ENCODE peak calls at places on chromosomes 13 and 19, in eight cellular contexts. Z is NCI-H2029 treated with DMSO at 0.1 percent for 48 hours; K is H9; Y is stomach; H is left colon; O is stimulated activated CD4-positive, alpha-beta T cell treated with anti-CD3 and anti-CD28 coated beads, Interleukin-15, amount 100 ng/mL, for 24 hours; L is activated T-helper 9 cell treated with anti-CD3 and anti-CD28 coated beads, Interleukin-2, amount 50 U/mL, for 16 hours; J is RWPE1. M is an unnamed sample.

GRCh38 chr19:49567722-49568454 is 12.5 kb downstream of the NOSIP start:
- DNase-seq in J (no peak), L (peak), H (peak), Y (no peak), O (peak), Z (no peak), K (no peak), M (no peak)

GRCh38 chr13:77691871-77692270 is 5.6 kb upstream of the SLAIN1 start:
- DNase-seq in J (no peak), H (no peak), Z (no peak), L (no peak), Y (no peak), K (no peak), O (no peak), M (no peak)

GRCh38 chr13:19185086-19185864 is 3.7 kb upstream of the TUBA3C start:
- DNase-seq in L (no peak), Z (no peak), Y (no peak), O (no peak), K (no peak), J (no peak), H (no peak), M (no peak)

GRCh38 chr19:49870309-49870901 is 3.0 kb upstream of the PNKP start:
- DNase-seq in O (no peak), L (no peak), Y (no peak), J (no peak), H (no peak), K (no peak), Z (no peak), M (peak)

GRCh38 chr19:32407004-32407992 is 1.7 kb downstream of the DPY19L3 start:
- DNase-seq in J (peak), H (no peak), Z (peak), O (no peak), L (no peak), Y (peak), K (no peak), M (peak)

GRCh38 chr13:64912141-64912540 is 2318.0 kb downstream of the PCDH9 start:
- DNase-seq in O (no peak), Z (no peak), Y (no peak), J (peak), H (no peak), K (no peak), L (no peak), M (no peak)

GRCh38 chr13:31050486-31051400 is 111.0 kb downstream of the HSPH1 start:
- DNase-seq in Z (no peak), J (no peak), K (no peak), L (no peak), H (no peak), O (no peak), Y (no peak), M (no peak)

GRCh38 chr13:81409284-81409683 is 1068.4 kb upstream of the SPRY2 start:
- DNase-seq in L (no peak), K (no peak), O (no peak), J (no peak), Y (no peak), H (no peak), Z (no peak), M (no peak)

GRCh38 chr13:39531646-39532045 is 71.3 kb downstream of the LHFPL6 start:
- DNase-seq in J (no peak), L (no peak), Y (no peak), Z (no peak), H (no peak), K (no peak), O (no peak), M (no peak)

GRCh38 chr13:106565127-106565775 is 2.7 kb downstream of the ARGLU1 start:
- DNase-seq in H (no peak), J (no peak), K (no peak), Y (no peak), L (no peak), Z (no peak), O (no peak), M (no peak)

GRCh38 chr13:21034602-21035190 is 26.7 kb downstream of the LATS2 start:
- DNase-seq in H (no peak), Z (no peak), J (no peak), K (peak), O (no peak), L (no peak), Y (no peak), M (no peak)

GRCh38 chr13:27035892-27036235 is 135.7 kb downstream of the USP12 start:
- DNase-seq in L (no peak), H (no peak), K (peak), O (no peak), Z (no peak), Y (no peak), J (peak), M (no peak)

GRCh38 chr19:49801966-49802661 is 11.0 kb downstream of the FUZ start:
- DNase-seq in Y (peak), J (no peak), Z (peak), K (peak), O (no peak), H (peak), L (no peak), M (peak)

GRCh38 chr13:72808917-72809500 is 27.1 kb downstream of the PIBF1 start:
- DNase-seq in H (no peak), O (no peak), K (no peak), L (no peak), J (peak), Y (no peak), Z (no peak), M (no peak)

GRCh38 chr13:102402292-102402691 is 444 bp upstream of the FGF14 start:
- DNase-seq in O (peak), L (peak), Z (no peak), J (no peak), Y (no peak), H (no peak), K (peak), M (peak)

GRCh38 chr13:40228486-40228885 is 438.0 kb downstream of the FOXO1 start:
- DNase-seq in J (no peak), Z (no peak), H (no peak), O (no peak), L (no peak), K (no peak), Y (no peak), M (peak)

GRCh38 chr13:46668302-46668720 is 115.3 kb downstream of the LRCH1 start:
- DNase-seq in L (no peak), K (no peak), Y (no peak), J (peak), H (peak), Z (no peak), O (peak), M (peak)

GRCh38 chr19:49488046-49488862 is 846 bp downstream of the RPL13A start:
- DNase-seq in K (no peak), Y (no peak), H (no peak), J (no peak), Z (no peak), L (no peak), O (peak), M (no peak)

GRCh38 chr19:42422576-42423461 is 4.4 kb downstream of the LIPE start:
- DNase-seq in O (peak), J (peak), L (peak), Y (no peak), H (peak), K (peak), Z (no peak), M (no peak)

GRCh38 chr19:44163789-44164188 is 1.1 kb upstream of the ZNF226 start:
- DNase-seq in J (no peak), Z (no peak), K (no peak), L (no peak), Y (no peak), H (no peak), O (no peak), M (no peak)

GRCh38 chr13:98761126-98761978 is 8.9 kb upstream of the SLC15A1 start:
- DNase-seq in Z (no peak), H (no peak), Y (peak), O (no peak), J (peak), K (no peak), L (no peak), M (no peak)

GRCh38 chr13:44309771-44310767 is 63.6 kb upstream of the SERP2 start:
- DNase-seq in L (no peak), K (no peak), Z (peak), H (peak), O (no peak), J (no peak), Y (peak), M (peak)

GRCh38 chr13:32246468-32246867 is 68.7 kb downstream of the ZAR1L start:
- DNase-seq in Z (no peak), K (peak), Y (peak), J (peak), H (peak), O (peak), L (peak), M (peak)

GRCh38 chr13:50437252-50437651 is 406.2 kb downstream of the DLEU7 start:
- DNase-seq in O (no peak), K (no peak), Z (no peak), J (no peak), L (no peak), H (no peak), Y (no peak), M (no peak)

GRCh38 chr19:42316223-42317211 is 3.4 kb downstream of the TMEM145 start:
- DNase-seq in Y (no peak), K (no peak), J (no peak), Z (no peak), H (peak), O (no peak), L (no peak), M (peak)